ENCODE peak calls at places on chromosomes 12 and 14, in five cellular contexts. One of them, this sample, is unnamed.

GRCh38 chr14:93707475-93707874 is 80.8 kb downstream of the PRIMA1 start:
- DNase-seq in cardiac muscle cell: no peak
- DNase-seq in ovary: no peak
- DNase-seq in heart left ventricle: no peak
- DNase-seq in astrocyte: no peak
- DNase-seq in this sample: no peak

GRCh38 chr12:89901319-89901718 is 192.7 kb upstream of the ATP2B1 start:
- DNase-seq in heart left ventricle: no peak
- DNase-seq in cardiac muscle cell: no peak
- DNase-seq in astrocyte: no peak
- DNase-seq in ovary: no peak
- DNase-seq in this sample: no peak

GRCh38 chr12:130401703-130402102 is 64.0 kb downstream of the PIWIL1 start:
- DNase-seq in ovary: no peak
- DNase-seq in astrocyte: no peak
- DNase-seq in cardiac muscle cell: no peak
- DNase-seq in heart left ventricle: no peak
- DNase-seq in this sample: no peak

GRCh38 chr12:68317047-68317667 is 15.0 kb downstream of the MDM1 start:
- DNase-seq in astrocyte: no peak
- DNase-seq in heart left ventricle: no peak
- DNase-seq in cardiac muscle cell: peak; percentile 77
- DNase-seq in ovary: peak; percentile 16
- DNase-seq in this sample: no peak

GRCh38 chr12:114691810-114692557 is 8.0 kb upstream of the TBX3 start:
- DNase-seq in astrocyte: no peak
- DNase-seq in ovary: no peak
- DNase-seq in cardiac muscle cell: no peak
- DNase-seq in heart left ventricle: no peak
- DNase-seq in this sample: no peak

GRCh38 chr12:131620520-131620919 is 90.4 kb upstream of the SFSWAP start:
- DNase-seq in heart left ventricle: no peak
- DNase-seq in ovary: no peak
- DNase-seq in astrocyte: no peak
- DNase-seq in cardiac muscle cell: no peak
- DNase-seq in this sample: no peak

GRCh38 chr14:85917631-85918030 is 387.7 kb downstream of the FLRT2 start:
- DNase-seq in heart left ventricle: no peak
- DNase-seq in cardiac muscle cell: no peak
- DNase-seq in astrocyte: no peak
- DNase-seq in ovary: no peak
- DNase-seq in this sample: no peak

GRCh38 chr12:52395761-52396434 is 10.2 kb downstream of the KRT82 start:
- DNase-seq in heart left ventricle: no peak
- DNase-seq in ovary: no peak
- DNase-seq in cardiac muscle cell: peak; percentile 75
- DNase-seq in astrocyte: no peak
- DNase-seq in this sample: no peak

GRCh38 chr14:37399517-37399916 is 195.5 kb downstream of the FOXA1 start:
- DNase-seq in heart left ventricle: no peak
- DNase-seq in ovary: no peak
- DNase-seq in cardiac muscle cell: no peak
- DNase-seq in astrocyte: no peak
- DNase-seq in this sample: no peak

GRCh38 chr12:91021076-91021475 is 16.3 kb upstream of the EPYC start:
- DNase-seq in ovary: no peak
- DNase-seq in cardiac muscle cell: no peak
- DNase-seq in astrocyte: no peak
- DNase-seq in heart left ventricle: no peak
- DNase-seq in this sample: no peak

GRCh38 chr12:42945927-42946326 is 356.4 kb upstream of the PRICKLE1 start:
- DNase-seq in cardiac muscle cell: no peak
- DNase-seq in heart left ventricle: no peak
- DNase-seq in ovary: no peak
- DNase-seq in astrocyte: no peak
- DNase-seq in this sample: no peak

GRCh38 chr12:107129315-107129930 is 36.1 kb upstream of the CRY1 start:
- DNase-seq in heart left ventricle: no peak
- DNase-seq in cardiac muscle cell: no peak
- DNase-seq in astrocyte: no peak
- DNase-seq in ovary: no peak
- DNase-seq in this sample: no peak

GRCh38 chr12:93778306-93778705 is 101.1 kb downstream of the CRADD start:
- DNase-seq in ovary: peak; percentile 59
- DNase-seq in cardiac muscle cell: peak; percentile 92
- DNase-seq in heart left ventricle: no peak
- DNase-seq in astrocyte: peak; percentile 76
- DNase-seq in this sample: no peak

GRCh38 chr14:103700753-103701490 is 14.3 kb downstream of the XRCC3 start:
- DNase-seq in cardiac muscle cell: no peak
- DNase-seq in heart left ventricle: peak; percentile 62
- DNase-seq in astrocyte: no peak
- DNase-seq in ovary: no peak
- DNase-seq in this sample: no peak

GRCh38 chr14:94355191-94355794 is 32.2 kb upstream of the SERPINA6 start:
- DNase-seq in cardiac muscle cell: peak; percentile 81
- DNase-seq in heart left ventricle: no peak
- DNase-seq in ovary: peak; percentile 19
- DNase-seq in astrocyte: peak; percentile 36
- DNase-seq in this sample: peak; percentile 53

GRCh38 chr12:100141666-100141997 is 1.0 kb downstream of the BLTP3B start:
- DNase-seq in heart left ventricle: no peak
- DNase-seq in cardiac muscle cell: peak; percentile 87
- DNase-seq in astrocyte: peak; percentile 90
- DNase-seq in ovary: peak; percentile 17
- DNase-seq in this sample: peak; percentile 54

GRCh38 chr12:27498761-27499160 is 25.2 kb upstream of the PPFIBP1 start:
- DNase-seq in ovary: no peak
- DNase-seq in cardiac muscle cell: peak; percentile 40
- DNase-seq in astrocyte: no peak
- DNase-seq in heart left ventricle: no peak
- DNase-seq in this sample: no peak

GRCh38 chr12:118029166-118029565 is 12.7 kb downstream of the RFC5 start:
- DNase-seq in ovary: no peak
- DNase-seq in heart left ventricle: no peak
- DNase-seq in astrocyte: no peak
- DNase-seq in cardiac muscle cell: no peak
- DNase-seq in this sample: no peak

GRCh38 chr14:96039633-96040311 is 610 bp downstream of the C14orf132 start:
- DNase-seq in cardiac muscle cell: peak; percentile 40
- DNase-seq in ovary: no peak
- DNase-seq in astrocyte: peak; percentile 14
- DNase-seq in heart left ventricle: peak; percentile 62
- DNase-seq in this sample: no peak

GRCh38 chr14:20614038-20614840 is 23.1 kb upstream of the RNASE12 start:
- DNase-seq in heart left ventricle: no peak
- DNase-seq in ovary: peak; percentile 48
- DNase-seq in astrocyte: no peak
- DNase-seq in cardiac muscle cell: peak; percentile 32
- DNase-seq in this sample: no peak

GRCh38 chr12:65823481-65824313 is 586 bp upstream of the HMGA2 start:
- DNase-seq in cardiac muscle cell: peak; percentile 77
- DNase-seq in heart left ventricle: peak; percentile 58
- DNase-seq in astrocyte: peak; percentile 45
- DNase-seq in ovary: peak; percentile 16
- DNase-seq in this sample: no peak

GRCh38 chr14:60646202-60646886 is 2.9 kb downstream of the SIX1 start:
- DNase-seq in cardiac muscle cell: no peak
- DNase-seq in astrocyte: no peak
- DNase-seq in heart left ventricle: no peak
- DNase-seq in ovary: no peak
- DNase-seq in this sample: no peak

GRCh38 chr12:50188280-50188781 is 21.2 kb upstream of the CERS5 start:
- DNase-seq in cardiac muscle cell: peak; percentile 71
- DNase-seq in astrocyte: peak; percentile 60
- DNase-seq in heart left ventricle: no peak
- DNase-seq in ovary: no peak
- DNase-seq in this sample: no peak

GRCh38 chr12:54160807-54161480 is 27.8 kb downstream of the SMUG1 start:
- DNase-seq in cardiac muscle cell: no peak
- DNase-seq in astrocyte: no peak
- DNase-seq in heart left ventricle: no peak
- DNase-seq in ovary: no peak
- DNase-seq in this sample: no peak
- H3K27me3 ChIP-seq in cardiac muscle cell: peaks cover 8% of the 10 kb centered on the region
- H3K27me3 ChIP-seq in astrocyte: peaks cover 22% of the 10 kb centered on the region
- H3K27me3 ChIP-seq in heart left ventricle: no peaks in the 10 kb centered on the region
- H3K27me3 ChIP-seq in ovary: no peaks in the 10 kb centered on the region
- H3K27me3 ChIP-seq in this sample: peaks cover 44% of the 10 kb centered on the region

DNA sequence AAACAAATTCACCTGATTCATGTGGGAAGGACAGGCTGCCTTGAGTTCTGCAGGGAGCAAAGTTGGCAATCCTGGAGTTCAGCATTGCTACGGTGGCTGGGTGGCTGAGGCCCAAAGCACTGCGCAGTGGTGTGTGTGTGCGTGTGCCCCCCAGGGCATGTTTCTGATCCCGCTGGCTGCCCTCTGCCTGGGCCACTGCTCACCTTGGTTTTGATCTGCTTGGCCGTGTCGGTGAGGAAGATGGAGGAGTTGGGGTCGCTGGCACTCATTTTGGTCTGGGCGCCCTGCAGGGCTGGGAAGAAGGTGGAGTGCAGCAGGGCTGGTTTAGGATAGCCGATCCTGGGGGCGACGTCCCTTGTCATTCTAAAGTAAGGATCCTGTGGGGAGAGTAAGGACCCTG is 19.1 kb downstream of the SLC25A47 start:
- DNase-seq in cardiac muscle cell: no peak
- DNase-seq in heart left ventricle: no peak
- DNase-seq in astrocyte: no peak
- DNase-seq in ovary: no peak
- DNase-seq in this sample: no peak
- H3K36me3 ChIP-seq in cardiac muscle cell: no peaks in the 10 kb centered on the region
- H3K36me3 ChIP-seq in heart left ventricle: peaks cover 4% of the 10 kb centered on the region
- H3K36me3 ChIP-seq in astrocyte: peaks cover 19% of the 10 kb centered on the region
- H3K36me3 ChIP-seq in ovary: no peaks in the 10 kb centered on the region
- H3K36me3 ChIP-seq in this sample: no peaks in the 10 kb centered on the region

GRCh38 chr12:109910969-109911348 is 10.9 kb downstream of the TCHP start:
- DNase-seq in astrocyte: peak; percentile 2
- DNase-seq in heart left ventricle: no peak
- DNase-seq in cardiac muscle cell: peak; percentile 27
- DNase-seq in ovary: no peak
- DNase-seq in this sample: no peak
- TF ChIP-seq CTCF in astrocyte: no peak
- TF ChIP-seq CTCF in heart left ventricle: no peak
- TF ChIP-seq CTCF in cardiac muscle cell: peak; percentile 20
- TF ChIP-seq CTCF in ovary: no peak
- TF ChIP-seq CTCF in this sample: peak; percentile 52

GRCh38 chr12:125249932-125250331 is 184.7 kb downstream of the AACS start:
- DNase-seq in cardiac muscle cell: no peak
- DNase-seq in ovary: no peak
- DNase-seq in heart left ventricle: no peak
- DNase-seq in astrocyte: no peak
- DNase-seq in this sample: no peak

GRCh38 chr12:125246346-125246656 is 181.1 kb downstream of the AACS start:
- DNase-seq in heart left ventricle: no peak
- DNase-seq in ovary: no peak
- DNase-seq in cardiac muscle cell: no peak
- DNase-seq in astrocyte: no peak
- DNase-seq in this sample: no peak

GRCh38 chr12:125245601-125246345 is 180.5 kb downstream of the AACS start:
- DNase-seq in heart left ventricle: no peak
- DNase-seq in astrocyte: no peak
- DNase-seq in ovary: no peak
- DNase-seq in cardiac muscle cell: no peak
- DNase-seq in this sample: no peak

GRCh38 chr12:125249066-125249824 is 184.0 kb downstream of the AACS start:
- DNase-seq in cardiac muscle cell: no peak
- DNase-seq in heart left ventricle: no peak
- DNase-seq in astrocyte: no peak
- DNase-seq in ovary: no peak
- DNase-seq in this sample: no peak

GRCh38 chr12:125247477-125247876 is 182.2 kb downstream of the AACS start:
- DNase-seq in astrocyte: no peak
- DNase-seq in heart left ventricle: no peak
- DNase-seq in ovary: no peak
- DNase-seq in cardiac muscle cell: no peak
- DNase-seq in this sample: no peak
- H3K27me3 ChIP-seq in astrocyte: no peaks in the 10 kb centered on the region
- H3K27me3 ChIP-seq in heart left ventricle: no peaks in the 10 kb centered on the region
- H3K27me3 ChIP-seq in ovary: no peaks in the 10 kb centered on the region
- H3K27me3 ChIP-seq in cardiac muscle cell: no peaks in the 10 kb centered on the region
- H3K27me3 ChIP-seq in this sample: peaks cover 5% of the 10 kb centered on the region

This sample was measured in kidney epithelial cell.